ENCODE peak calls at places on chromosomes 11 and 22, in seven cellular contexts. U is cardiac muscle cell; T is fibroblast of mammary gland; Z is AG09319; K is RWPE1; I is CD8-positive, alpha-beta T cell; A is GM13977. J is an unnamed sample.

GRCh38 chr11:75323609-75324008 is 27.9 kb downstream of the ARRB1 start:
- DNase-seq in T (no peak), I (no peak), A (no peak), U (no peak), K (no peak), Z (no peak), J (no peak)

GRCh38 chr11:110710520-110711381 is 1.5 kb downstream of the ARHGAP20 start:
- DNase-seq in Z (no peak), K (peak), I (no peak), A (no peak), U (peak), T (peak), J (peak)

GRCh38 chr11:110362916-110363574 is 66.6 kb upstream of the RDX start:
- DNase-seq in A (no peak), I (no peak), U (peak), K (no peak), Z (no peak), T (no peak), J (no peak)

GRCh38 chr11:26247340-26247739 is 84.6 kb upstream of the ANO3 start:
- DNase-seq in T (peak), U (peak), A (no peak), I (no peak), Z (peak), K (no peak), J (no peak)

GRCh38 chr11:334264-335033 is 13.8 kb upstream of the IFITM3 start:
- DNase-seq in I (no peak), U (peak), K (no peak), T (peak), A (no peak), Z (no peak), J (no peak)

GRCh38 chr22:37749831-37750595 is 53.2 kb downstream of the TRIOBP start:
- DNase-seq in T (peak), K (peak), A (no peak), Z (no peak), I (no peak), U (peak), J (no peak)

GRCh38 chr11:96162816-96163499 is 180.0 kb downstream of the MAML2 start:
- DNase-seq in A (no peak), U (peak), K (peak), Z (peak), I (no peak), T (peak), J (no peak)

GRCh38 chr22:43535336-43535735 is 123.5 kb downstream of the MPPED1 start:
- DNase-seq in A (no peak), U (no peak), T (no peak), K (no peak), I (no peak), Z (no peak), J (no peak)

DNA sequence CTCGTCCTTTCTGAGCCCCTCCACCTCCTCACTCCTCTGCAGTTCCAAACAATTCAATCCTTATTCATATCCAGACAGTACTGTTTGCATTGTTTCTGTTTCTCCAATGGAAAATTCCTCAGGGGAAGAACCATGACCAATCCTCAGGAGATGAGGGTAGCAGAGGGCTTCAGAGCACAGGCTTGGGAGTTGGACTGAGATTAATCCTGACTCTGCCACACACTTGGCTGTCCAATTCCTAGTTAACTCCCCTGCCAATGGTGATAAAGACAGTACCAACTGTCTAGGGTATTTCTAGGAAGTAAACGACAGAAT is 58.0 kb downstream of the MICAL3 start:
- DNase-seq in A (no peak), K (no peak), Z (no peak), U (no peak), I (no peak), T (no peak), J (no peak)
- TF ChIP-seq CTCF in A (no peak), K (no peak), Z (no peak), U (no peak), I (no peak), T (no peak), J (no peak)

GRCh38 chr22:27492566-27493201 is 308.9 kb downstream of the MN1 start:
- DNase-seq in I (no peak), U (no peak), T (no peak), Z (no peak), K (no peak), A (no peak), J (no peak)
- TF ChIP-seq CTCF in I (no peak), U (no peak), T (no peak), Z (no peak), K (no peak), A (no peak), J (no peak)

GRCh38 chr22:35726933-35727332 is 9.3 kb downstream of the APOL5 start:
- DNase-seq in T (no peak), I (no peak), A (no peak), Z (no peak), U (no peak), K (no peak), J (no peak)

GRCh38 chr22:35727436-35727835 is 9.8 kb downstream of the APOL5 start:
- DNase-seq in K (no peak), A (no peak), I (no peak), T (no peak), U (peak), Z (no peak), J (no peak)

GRCh38 chr22:35728639-35729308 is 11.1 kb downstream of the APOL5 start:
- DNase-seq in U (no peak), A (no peak), I (no peak), K (no peak), Z (no peak), T (no peak), J (no peak)

GRCh38 chr22:35725521-35725920 is 7.8 kb downstream of the APOL5 start:
- DNase-seq in A (no peak), Z (no peak), U (no peak), T (no peak), I (no peak), K (no peak), J (no peak)

GRCh38 chr22:35726398-35726797 is 8.7 kb downstream of the APOL5 start:
- DNase-seq in T (no peak), Z (no peak), I (no peak), A (no peak), K (no peak), U (no peak), J (no peak)
- TF ChIP-seq CTCF in T (no peak), Z (no peak), I (no peak), A (no peak), K (no peak), U (no peak), J (no peak)

DNA sequence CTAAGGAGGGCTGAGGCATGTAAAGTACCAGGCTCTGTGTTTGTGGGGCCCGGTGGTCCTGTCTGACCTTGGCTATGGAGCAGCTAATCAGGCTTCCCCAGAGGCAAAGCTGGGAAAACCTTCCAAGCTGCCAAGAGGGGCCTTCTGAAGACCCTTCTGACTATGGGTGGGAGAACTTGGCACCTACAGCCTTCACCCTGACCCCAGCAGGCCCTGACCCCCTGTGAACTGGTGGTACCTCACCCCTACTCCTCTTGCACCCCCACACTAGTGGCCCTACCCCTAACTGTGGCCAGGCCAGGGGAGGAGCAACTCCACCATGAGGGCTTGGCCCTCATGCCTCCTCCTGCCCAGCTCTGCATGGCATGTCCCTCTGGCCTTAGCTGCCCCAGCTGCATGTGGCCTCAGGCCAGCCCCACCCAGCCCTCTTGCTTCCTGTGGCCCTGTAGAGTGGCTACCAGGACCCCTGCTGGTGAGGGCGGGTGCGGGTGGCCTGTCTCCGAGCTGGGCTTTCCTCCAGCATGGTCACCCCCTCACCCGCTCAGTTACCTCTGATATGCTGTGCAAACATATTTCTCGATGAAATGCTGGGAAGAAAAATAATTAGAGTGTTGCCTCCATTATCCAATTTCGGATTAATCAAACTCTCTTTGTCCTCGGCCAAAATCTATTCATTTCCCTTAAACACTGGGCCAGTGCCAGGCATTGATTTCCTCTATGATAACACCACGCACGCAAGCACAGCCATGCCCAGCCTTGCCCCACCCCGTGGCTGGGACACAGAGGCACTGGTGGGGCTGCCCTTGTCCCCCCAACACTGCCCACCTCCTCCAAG is 7.5 kb downstream of the GNAZ start:
- DNase-seq in T (no peak), I (no peak), Z (no peak), K (no peak), A (no peak), U (no peak), J (no peak)
- TF ChIP-seq CTCF in T (no peak), I (no peak), Z (no peak), K (no peak), A (no peak), U (no peak), J (no peak)

GRCh38 chr11:105456950-105457349 is 152.9 kb upstream of the GRIA4 start:
- DNase-seq in I (no peak), A (no peak), T (no peak), U (no peak), K (no peak), Z (no peak), J (no peak)
- TF ChIP-seq CTCF in I (no peak), A (peak), T (no peak), U (no peak), K (no peak), Z (no peak), J (no peak)

GRCh38 chr22:24803064-24803542 is 2.9 kb upstream of the SGSM1 start:
- DNase-seq in I (peak), A (peak), T (peak), K (peak), Z (no peak), U (peak), J (peak)

GRCh38 chr22:24809331-24809730 is 3.3 kb downstream of the SGSM1 start:
- DNase-seq in T (no peak), K (no peak), A (no peak), I (no peak), U (no peak), Z (no peak), J (no peak)

GRCh38 chr22:24807284-24807950 is 1.4 kb downstream of the SGSM1 start:
- DNase-seq in U (peak), K (no peak), A (no peak), I (no peak), Z (no peak), T (peak), J (no peak)

GRCh38 chr22:24806663-24807001 is 621 bp downstream of the SGSM1 start:
- DNase-seq in K (no peak), A (no peak), U (no peak), I (no peak), Z (no peak), T (no peak), J (no peak)

DNA sequence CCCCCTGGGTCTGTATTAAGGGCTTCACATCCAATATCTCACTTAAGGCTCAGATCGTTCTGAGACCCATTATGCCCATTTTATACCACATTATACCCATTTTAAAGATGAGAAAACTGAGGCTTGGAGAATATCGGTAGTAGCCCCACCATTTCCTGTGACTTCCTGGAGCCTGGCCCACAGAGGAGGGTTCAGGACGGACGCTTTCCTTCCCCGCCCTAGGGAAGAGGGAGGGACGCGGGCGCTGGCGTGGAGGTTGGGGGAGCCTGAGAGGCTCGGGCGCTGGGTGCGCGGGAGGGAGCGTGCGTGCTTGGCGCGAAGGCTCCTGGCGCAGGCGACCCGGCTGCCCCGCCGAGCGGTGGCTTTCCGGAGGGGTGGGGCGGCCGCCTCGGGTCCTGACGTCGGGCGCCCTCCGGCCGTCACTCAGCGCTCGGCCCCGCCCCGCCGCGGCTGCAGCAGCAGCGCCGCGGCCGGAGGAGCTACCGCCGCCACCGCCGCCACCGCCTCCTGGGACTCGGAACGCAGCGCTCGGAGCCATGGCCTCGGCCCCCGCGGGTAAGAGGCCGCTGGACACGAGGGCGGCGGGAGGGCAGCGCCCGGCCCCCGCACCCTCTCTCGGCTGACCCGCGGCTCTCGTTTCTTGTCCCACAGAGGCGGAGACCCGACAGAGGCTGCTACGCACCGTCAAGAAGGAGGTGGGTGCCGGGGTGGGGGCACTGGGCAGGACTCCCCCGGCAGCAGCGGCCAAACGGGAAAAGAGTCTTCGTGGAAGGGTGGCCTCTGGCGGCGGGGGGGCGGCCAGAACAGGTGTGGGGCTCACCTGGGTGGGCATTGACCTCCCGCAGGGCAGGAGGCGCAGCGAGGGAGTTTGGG is at the start of gene SGSM1:
- DNase-seq in A (peak), U (peak), Z (no peak), I (peak), T (peak), K (peak), J (peak)
- TF ChIP-seq CTCF in A (no peak), U (no peak), Z (no peak), I (no peak), T (no peak), K (no peak), J (no peak)

GRCh38 chr11:22730319-22730718 is 63.9 kb downstream of the GAS2 start:
- DNase-seq in A (peak), U (peak), I (no peak), K (peak), T (peak), Z (no peak), J (no peak)
- TF ChIP-seq CTCF in A (peak), U (peak), I (no peak), K (peak), T (no peak), Z (no peak), J (peak)

GRCh38 chr11:76721755-76722677 is 51.5 kb upstream of the LRRC32 start:
- DNase-seq in T (peak), A (peak), K (peak), U (peak), Z (peak), I (peak), J (peak)
- TF ChIP-seq CTCF in T (peak), A (peak), K (peak), U (peak), Z (peak), I (peak), J (peak)

J was measured in progenitor cell of endocrine pancreas.